ENCODE peak calls at places on chromosomes 11 and 22, in eight cellular contexts. Z, L, E, H, Q, U, O and K are unnamed samples.
A peak's percentile ranks its signal among the peaks of the same experiment; 100 is the strongest.

GRCh38 chr11:6925636-6926207 is 504 bp upstream of the ZNF215 start:
- DNase-seq in L (peak; percentile 19), U (no peak), Q (peak; percentile 20), H (peak; percentile 8), O (peak; percentile 40), Z (no peak), E (no peak), K (no peak)

GRCh38 chr11:120518356-120518755 is 6.8 kb downstream of the GRIK4 start:
- DNase-seq in O (no peak), Q (no peak), L (no peak), Z (no peak), U (no peak), E (no peak), H (no peak), K (no peak)

GRCh38 chr11:114077482-114078305 is 18.2 kb downstream of the ZBTB16 start:
- DNase-seq in O (no peak), Q (no peak), E (no peak), L (no peak), Z (peak; percentile 77), H (no peak), U (no peak), K (no peak)

GRCh38 chr22:40641269-40641668 is 4.8 kb upstream of the MRTFA start:
- DNase-seq in O (no peak), H (no peak), L (no peak), Z (no peak), U (peak; percentile 44), Q (no peak), E (no peak), K (no peak)

GRCh38 chr11:93444671-93445073 is 98.5 kb downstream of the SMCO4 start:
- DNase-seq in U (no peak), L (no peak), Q (no peak), E (peak; percentile 38), Z (peak; percentile 55), O (peak; percentile 19), H (no peak), K (no peak)

GRCh38 chr11:9971894-9972293 is 308.0 kb downstream of the SWAP70 start:
- DNase-seq in H (no peak), Z (no peak), O (no peak), U (no peak), E (no peak), L (no peak), Q (no peak), K (no peak)

GRCh38 chr11:112481893-112482292 is 221.2 kb upstream of the PLET1 start:
- DNase-seq in H (no peak), L (no peak), Q (no peak), Z (no peak), U (no peak), E (no peak), O (no peak), K (no peak)

GRCh38 chr11:61962213-61963015 is 5.0 kb downstream of the FTH1 start:
- DNase-seq in Z (no peak), O (peak; percentile 28), Q (peak; percentile 68), H (peak; percentile 67), L (no peak), U (peak; percentile 73), E (no peak), K (no peak)

GRCh38 chr22:41946360-41947180 is at the start of gene CENPM:
- DNase-seq in Z (peak; percentile 97), H (peak; percentile 90), O (peak; percentile 91), E (peak; percentile 87), L (peak; percentile 90), U (peak; percentile 95), Q (peak; percentile 95), K (peak; percentile 84)

GRCh38 chr22:41939981-41940852 is 6.7 kb downstream of the CENPM start:
- DNase-seq in U (peak; percentile 67), L (no peak), Z (peak; percentile 38), Q (no peak), O (no peak), E (no peak), H (no peak), K (peak; percentile 84)

GRCh38 chr22:41940853-41941765 is 5.8 kb downstream of the CENPM start:
- DNase-seq in Z (peak; percentile 87), O (peak; percentile 97), H (peak; percentile 93), U (peak; percentile 74), E (peak; percentile 76), L (peak; percentile 88), Q (peak; percentile 93), K (peak; percentile 85)

GRCh38 chr22:41947181-41948080 is 479 bp upstream of the CENPM start:
- DNase-seq in H (no peak), Q (no peak), Z (no peak), L (no peak), E (no peak), O (no peak), U (no peak), K (no peak)

GRCh38 chr22:41943661-41944209 is 3.2 kb downstream of the CENPM start:
- DNase-seq in H (peak; percentile 29), O (peak; percentile 36), U (no peak), L (peak; percentile 33), Z (no peak), Q (no peak), E (no peak), K (no peak)
- TF ChIP-seq CTCF in H (no peak), O (no peak), U (no peak), L (no peak), Z (no peak), Q (no peak), E (no peak), K (no peak)

GRCh38 chr11:1308745-1309497 is 511 bp downstream of the TOLLIP start:
- DNase-seq in H (peak; percentile 7), Z (no peak), L (no peak), U (no peak), E (no peak), Q (peak; percentile 36), O (peak; percentile 20), K (no peak)

GRCh38 chr11:1307998-1308744 is 1.3 kb downstream of the TOLLIP start:
- DNase-seq in E (no peak), U (no peak), L (no peak), H (peak; percentile 52), Q (peak; percentile 31), O (peak; percentile 72), Z (no peak), K (no peak)

GRCh38 chr11:1309498-1310314 is at the start of gene TOLLIP:
- DNase-seq in O (peak; percentile 86), Q (peak; percentile 92), U (peak; percentile 92), Z (peak; percentile 98), H (peak; percentile 90), E (peak; percentile 99), L (peak; percentile 89), K (peak; percentile 100)

GRCh38 chr11:1310315-1310687 is 869 bp upstream of the TOLLIP start:
- DNase-seq in E (no peak), U (no peak), L (no peak), Q (no peak), Z (no peak), O (no peak), H (peak; percentile 7), K (no peak)

DNA sequence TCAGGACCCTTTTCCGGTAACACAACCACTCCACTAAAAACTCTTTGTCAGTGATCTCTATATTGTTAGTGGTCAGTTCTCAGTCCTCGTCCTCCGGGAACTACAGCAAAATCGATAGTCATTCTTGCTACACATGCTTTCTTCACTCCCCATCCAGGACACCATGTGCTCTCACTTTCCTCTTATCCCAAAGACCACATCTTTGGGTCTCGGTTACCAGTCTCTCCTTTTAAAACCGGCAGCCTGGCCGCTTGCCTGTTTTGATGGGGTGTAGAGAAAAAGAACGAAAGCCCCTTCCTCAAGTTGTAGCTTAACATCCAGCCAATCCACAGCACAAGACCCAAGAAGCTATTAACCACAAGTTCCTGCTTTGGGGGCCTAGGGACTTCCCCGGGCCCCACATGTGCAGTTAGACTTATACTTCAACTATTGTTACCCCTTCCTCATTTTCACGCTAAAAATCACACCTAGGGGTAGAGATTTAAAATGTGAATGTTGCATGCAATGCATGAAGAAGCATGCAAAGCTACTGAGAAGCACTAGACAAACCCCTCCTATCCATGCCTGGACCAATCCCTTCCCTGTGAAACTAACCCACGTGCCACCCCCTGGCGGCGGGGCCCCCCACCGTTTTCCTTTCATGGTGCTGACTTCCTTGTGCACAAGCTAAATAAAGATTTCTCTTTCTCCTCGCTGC is 1.5 kb upstream of the TOLLIP start:
- DNase-seq in U (no peak), O (no peak), H (no peak), L (no peak), Z (peak; percentile 78), Q (no peak), E (no peak), K (peak; percentile 55)
- TF ChIP-seq CTCF in U (no peak), O (no peak), H (no peak), L (no peak), Z (peak; percentile 44), Q (no peak), E (no peak), K (no peak)

DNA sequence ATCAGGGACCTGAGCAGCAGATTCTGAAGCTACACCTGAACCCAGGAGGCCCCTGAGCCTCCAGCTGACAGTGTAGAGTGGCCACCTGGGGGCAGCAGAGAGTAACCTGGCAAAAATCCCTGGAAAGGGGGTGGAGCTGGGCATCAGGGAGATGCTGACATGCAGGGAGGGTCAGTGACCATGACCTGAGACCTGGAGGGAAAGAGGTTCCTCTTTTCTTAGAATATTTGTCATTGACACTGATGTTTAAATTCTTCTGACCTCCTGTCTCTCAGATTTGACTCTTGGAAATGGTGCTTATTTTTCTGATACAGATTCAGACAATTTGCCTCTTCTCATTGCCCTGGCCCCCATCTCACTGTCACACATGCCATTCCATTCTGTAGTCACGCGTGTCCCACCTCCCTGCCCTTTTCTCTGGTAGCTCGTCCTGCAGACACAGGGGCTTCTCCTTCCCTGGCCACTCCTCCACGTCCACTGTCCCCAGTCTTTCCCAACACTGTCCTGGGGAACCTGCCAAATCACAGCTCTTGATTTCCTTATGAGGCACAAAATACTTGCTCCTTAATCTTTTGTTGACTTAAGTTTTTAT is 117.2 kb upstream of the IGLL5 start:
- DNase-seq in H (peak; percentile 38), Z (peak; percentile 81), Q (peak; percentile 50), E (peak; percentile 68), L (peak; percentile 27), U (peak; percentile 30), O (peak; percentile 34), K (no peak)
- TF ChIP-seq CTCF in H (peak; percentile 80), Z (peak; percentile 95), Q (peak; percentile 83), E (peak; percentile 89), L (peak; percentile 90), U (peak; percentile 57), O (peak; percentile 78), K (peak; percentile 20)

GRCh38 chr11:2149471-2150205 is 10.4 kb upstream of the IGF2 start:
- DNase-seq in L (no peak), H (no peak), O (no peak), Q (no peak), Z (no peak), E (no peak), U (no peak), K (no peak)

GRCh38 chr11:2147391-2147790 is 8.2 kb upstream of the IGF2 start:
- DNase-seq in H (no peak), O (no peak), Z (no peak), U (no peak), E (no peak), Q (no peak), L (no peak), K (no peak)

GRCh38 chr11:2148253-2149000 is 9.2 kb upstream of the IGF2 start:
- DNase-seq in U (no peak), Q (no peak), E (no peak), H (no peak), O (no peak), Z (no peak), L (no peak), K (no peak)

GRCh38 chr11:2151500-2152257 is 9.3 kb downstream of the INS start:
- DNase-seq in Z (peak; percentile 92), H (peak; percentile 72), L (peak; percentile 39), O (peak; percentile 62), Q (peak; percentile 82), E (peak; percentile 74), U (peak; percentile 85), K (peak; percentile 68)

DNA sequence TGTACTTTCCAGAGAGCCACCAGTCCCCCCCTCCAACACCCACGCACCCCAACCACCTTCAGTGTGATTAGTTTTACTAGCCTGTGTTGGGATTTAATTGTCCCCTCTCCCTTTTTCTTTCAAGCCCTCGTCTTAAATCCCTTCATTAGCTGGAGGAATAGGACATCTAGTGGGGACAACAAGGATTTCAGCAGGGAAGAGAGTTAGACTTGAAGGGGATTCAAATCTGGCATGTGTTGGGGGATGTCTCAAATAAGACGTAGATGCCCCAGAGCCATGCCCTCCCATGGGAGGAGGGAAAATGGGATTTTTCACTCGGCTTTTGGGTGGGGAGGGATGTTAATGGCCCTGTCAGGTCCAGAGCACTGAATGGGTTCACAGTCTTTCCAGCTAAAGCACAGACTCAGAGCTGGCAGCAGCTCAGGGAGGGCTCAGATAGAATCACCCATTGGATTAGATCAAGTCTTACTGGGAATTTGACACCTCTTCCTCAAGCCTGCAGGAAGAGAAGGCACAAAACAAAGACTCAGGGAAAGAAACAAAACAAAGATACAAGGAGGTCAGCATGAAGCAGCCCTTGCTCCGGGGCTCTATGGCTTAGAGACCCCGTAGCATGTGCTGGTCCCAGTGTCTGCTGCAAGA is 10.7 kb downstream of the INS start:
- DNase-seq in U (peak; percentile 72), O (peak; percentile 47), Q (peak; percentile 87), Z (peak; percentile 64), H (peak; percentile 60), E (no peak), L (peak; percentile 19), K (no peak)
- TF ChIP-seq CTCF in U (peak; percentile 75), O (peak; percentile 48), Q (peak; percentile 82), Z (peak; percentile 81), H (peak; percentile 58), E (peak; percentile 68), L (peak; percentile 77), K (no peak)